ENCODE peak calls at places on chromosomes 5 and 9, in five cellular contexts. E, Q, K, G and S are unnamed samples.

GRCh38 chr5:176436641-176437040 is 11.5 kb upstream of the FAF2 start:
- DNase-seq in E (no peak), G (no peak), Q (no peak), K (peak), S (no peak)

GRCh38 chr9:87054999-87055686 is 107.8 kb upstream of the GAS1 start:
- DNase-seq in K (no peak), E (no peak), G (no peak), Q (no peak), S (no peak)

GRCh38 chr5:169289520-169289919 is 11.4 kb downstream of the SLIT3 start:
- DNase-seq in E (no peak), K (no peak), Q (no peak), G (no peak), S (no peak)

GRCh38 chr5:116575635-116576042 is 1.0 kb upstream of the SEMA6A start:
- DNase-seq in G (peak), K (no peak), Q (no peak), E (no peak), S (no peak)

GRCh38 chr5:147040856-147041255 is 162.3 kb upstream of the PPP2R2B start:
- DNase-seq in G (no peak), E (no peak), K (no peak), Q (no peak), S (no peak)

GRCh38 chr9:131090025-131090787 is 6.1 kb upstream of the AIF1L start:
- DNase-seq in G (no peak), K (no peak), E (no peak), Q (no peak), S (no peak)

GRCh38 chr9:75086443-75087278 is 1.3 kb downstream of the NMRK1 start:
- DNase-seq in G (peak), K (no peak), Q (no peak), E (no peak), S (no peak)

GRCh38 chr9:120610975-120611689 is 31.2 kb upstream of the CDK5RAP2 start:
- DNase-seq in Q (no peak), E (no peak), G (no peak), K (no peak), S (no peak)

GRCh38 chr9:133727876-133728441 is 10.2 kb downstream of the SARDH start:
- DNase-seq in E (no peak), Q (no peak), K (peak), G (no peak), S (no peak)

GRCh38 chr5:43839218-43839617 is 236.2 kb downstream of the NNT start:
- DNase-seq in K (no peak), G (no peak), E (peak), Q (no peak), S (no peak)

GRCh38 chr5:171162602-171163001 is 146.4 kb upstream of the TLX3 start:
- DNase-seq in Q (no peak), E (peak), G (no peak), K (no peak), S (no peak)

GRCh38 chr5:68148096-68148495 is 67.5 kb upstream of the PIK3R1 start:
- DNase-seq in K (no peak), E (no peak), G (no peak), Q (no peak), S (no peak)

GRCh38 chr5:74017112-74017511 is 391.1 kb downstream of the ARHGEF28 start:
- DNase-seq in G (no peak), K (no peak), E (peak), Q (no peak), S (no peak)

GRCh38 chr5:179927834-179928233 is 20.1 kb upstream of the TBC1D9B start:
- DNase-seq in E (no peak), K (peak), G (no peak), Q (no peak), S (no peak)

GRCh38 chr5:94234987-94235386 is 383.4 kb downstream of the KIAA0825 start:
- DNase-seq in K (no peak), Q (no peak), E (no peak), G (no peak), S (no peak)

GRCh38 chr5:62938927-62939326 is 360.3 kb downstream of the LRRC70 start:
- DNase-seq in Q (no peak), E (peak), K (no peak), G (no peak), S (no peak)

GRCh38 chr5:122064992-122065391 is 13.1 kb downstream of the LOX start:
- DNase-seq in E (no peak), Q (no peak), G (no peak), K (no peak), S (no peak)

GRCh38 chr9:133955821-133956411 is 36.2 kb downstream of the VAV2 start:
- DNase-seq in E (peak), G (no peak), K (peak), Q (no peak), S (no peak)

GRCh38 chr5:66891184-66891925 is 295.2 kb downstream of the MAST4 start:
- DNase-seq in Q (no peak), K (no peak), G (no peak), E (peak), S (no peak)

GRCh38 chr5:96855041-96855872 is 21.0 kb upstream of the ERAP2 start:
- DNase-seq in Q (no peak), K (no peak), G (no peak), E (peak), S (no peak)

GRCh38 chr5:97163360-97163764 is 19.7 kb downstream of the RIOK2 start:
- DNase-seq in E (no peak), G (no peak), K (no peak), Q (no peak), S (no peak)

GRCh38 chr9:90883661-90884060 is 82.0 kb downstream of the SYK start:
- DNase-seq in G (no peak), Q (no peak), K (peak), E (no peak), S (no peak)